ENCODE peak calls at places on chromosomes 3 and 15, in four cellular contexts. O is MM.1S, P is PC-9, E is PC-3. W is an unnamed sample. For H3K9me2, the result is how much of the 10 kb centered on the place peaks cover.

GRCh38 chr3:46935168-46935858 is 41.2 kb downstream of the CCDC12 start:
- DNase-seq in E (peak), O (no peak), P (peak), W (no peak)

GRCh38 chr15:39191871-39192281 is 389.0 kb upstream of the THBS1 start:
- DNase-seq in O (no peak), P (peak), E (peak), W (no peak)

GRCh38 chr15:70083946-70084345 is 13.8 kb downstream of the TLE3 start:
- DNase-seq in O (peak), E (no peak), P (no peak), W (no peak)

GRCh38 chr15:20340931-20341661 is 200.5 kb downstream of the GOLGA6L6 start:
- DNase-seq in O (peak), P (no peak), E (peak), W (no peak)

GRCh38 chr3:12188328-12188648 is 29.6 kb upstream of the TIMP4 start:
- DNase-seq in P (no peak), E (no peak), O (no peak), W (no peak)

GRCh38 chr3:124845406-124845805 is 41.8 kb downstream of the ITGB5 start:
- DNase-seq in E (peak), P (peak), O (no peak), W (no peak)

GRCh38 chr15:38600241-38600640 is 35.6 kb upstream of the RASGRP1 start:
- DNase-seq in E (no peak), O (no peak), P (no peak), W (peak)

GRCh38 chr3:99777708-99778107 is 40.0 kb upstream of the CMSS1 start:
- DNase-seq in E (no peak), P (no peak), O (no peak), W (no peak)

GRCh38 chr15:64284037-64284436 is 71.9 kb downstream of the CSNK1G1 start:
- DNase-seq in P (no peak), E (no peak), O (no peak), W (no peak)

GRCh38 chr15:52178765-52179164 is 12.4 kb downstream of the GNB5 start:
- DNase-seq in E (no peak), P (no peak), O (no peak), W (peak)

GRCh38 chr3:73575519-73575918 is 49.2 kb downstream of the PDZRN3 start:
- DNase-seq in O (no peak), E (no peak), P (no peak), W (no peak)

GRCh38 chr15:34682673-34683072 is 72.1 kb downstream of the GJD2 start:
- DNase-seq in E (peak), O (no peak), P (peak), W (no peak)

GRCh38 chr3:64917914-64918313 is 230.1 kb upstream of the ADAMTS9 start:
- DNase-seq in O (no peak), E (no peak), P (no peak), W (no peak)

GRCh38 chr3:67357610-67358458 is 296.6 kb downstream of the SUCLG2 start:
- DNase-seq in O (no peak), P (no peak), E (peak), W (peak)

GRCh38 chr3:176005564-176005963 is 1146.4 kb downstream of the NAALADL2 start:
- DNase-seq in O (no peak), P (no peak), E (no peak), W (no peak)

GRCh38 chr15:43390723-43391122 is 19.8 kb downstream of the TUBGCP4 start:
- DNase-seq in O (no peak), P (no peak), E (no peak), W (no peak)

GRCh38 chr3:4247391-4247790 is 55.8 kb upstream of the SETMAR start:
- DNase-seq in E (no peak), P (no peak), O (no peak), W (no peak)

GRCh38 chr3:170589113-170589512 is 3.2 kb upstream of the SLC7A14 start:
- DNase-seq in E (no peak), P (no peak), O (no peak), W (no peak)

GRCh38 chr3:136189859-136190617 is 6.1 kb downstream of the MSL2 start:
- DNase-seq in O (no peak), E (no peak), P (no peak), W (peak)

GRCh38 chr3:109188726-109189125 is 52.2 kb downstream of the C3orf85 start:
- DNase-seq in P (no peak), O (no peak), E (no peak), W (no peak)

GRCh38 chr15:91522609-91523332 is 330.7 kb upstream of the SLCO3A1 start:
- DNase-seq in P (no peak), O (peak), E (peak), W (no peak)

GRCh38 chr15:49225572-49226281 is 55.7 kb downstream of the GALK2 start:
- DNase-seq in O (no peak), P (no peak), E (peak), W (peak)

GRCh38 chr3:194312743-194313281 is 38.3 kb downstream of the CPN2 start:
- DNase-seq in O (no peak), P (no peak), E (peak), W (no peak)

GRCh38 chr3:121834079-121834730 is 655 bp downstream of the IQCB1 start:
- DNase-seq in E (peak), P (no peak), O (peak), W (peak)

GRCh38 chr3:196754215-196754937 is 14.7 kb downstream of the PAK2 start:
- DNase-seq in O (no peak), E (no peak), P (no peak), W (no peak)

GRCh38 chr3:133568294-133569014 is 5.0 kb upstream of the CDV3 start:
- DNase-seq in E (peak), O (no peak), P (peak), W (no peak)

GRCh38 chr3:61186030-61186429 is 65.2 kb downstream of the FHIT start:
- DNase-seq in E (peak), O (no peak), P (peak), W (no peak)

GRCh38 chr3:41164776-41165175 is 34.5 kb upstream of the CTNNB1 start:
- DNase-seq in E (no peak), P (no peak), O (no peak), W (no peak)
- H3K9me2 ChIP-seq in E (under half), P (under half), O (under half), W (under half)

GRCh38 chr3:16177962-16178627 is 3.6 kb downstream of the GALNT15 start:
- DNase-seq in E (peak), O (peak), P (no peak), W (peak)

GRCh38 chr3:16173696-16174355 is 654 bp upstream of the GALNT15 start:
- DNase-seq in E (no peak), P (no peak), O (no peak), W (no peak)

GRCh38 chr3:16174389-16174788 is at the start of gene GALNT15:
- DNase-seq in P (no peak), E (no peak), O (no peak), W (no peak)

GRCh38 chr3:16176391-16177030 is 2.0 kb downstream of the GALNT15 start:
- DNase-seq in P (no peak), E (no peak), O (no peak), W (no peak)

GRCh38 chr3:16174976-16175901 is 759 bp downstream of the GALNT15 start:
- DNase-seq in E (no peak), O (no peak), P (no peak), W (no peak)
- H3K4me3 ChIP-seq in E (no peak), O (no peak), P (no peak), W (no peak)

GRCh38 chr3:41158947-41159346 is 40.4 kb upstream of the CTNNB1 start:
- DNase-seq in P (peak), E (peak), O (no peak), W (no peak)

GRCh38 chr3:41167722-41168497 is 31.4 kb upstream of the CTNNB1 start:
- DNase-seq in O (no peak), P (no peak), E (no peak), W (no peak)

GRCh38 chr3:41162541-41162940 is 36.8 kb upstream of the CTNNB1 start:
- DNase-seq in P (no peak), O (no peak), E (no peak), W (no peak)

GRCh38 chr3:41159581-41160189 is 39.6 kb upstream of the CTNNB1 start:
- DNase-seq in O (no peak), P (peak), E (peak), W (no peak)

DNA sequence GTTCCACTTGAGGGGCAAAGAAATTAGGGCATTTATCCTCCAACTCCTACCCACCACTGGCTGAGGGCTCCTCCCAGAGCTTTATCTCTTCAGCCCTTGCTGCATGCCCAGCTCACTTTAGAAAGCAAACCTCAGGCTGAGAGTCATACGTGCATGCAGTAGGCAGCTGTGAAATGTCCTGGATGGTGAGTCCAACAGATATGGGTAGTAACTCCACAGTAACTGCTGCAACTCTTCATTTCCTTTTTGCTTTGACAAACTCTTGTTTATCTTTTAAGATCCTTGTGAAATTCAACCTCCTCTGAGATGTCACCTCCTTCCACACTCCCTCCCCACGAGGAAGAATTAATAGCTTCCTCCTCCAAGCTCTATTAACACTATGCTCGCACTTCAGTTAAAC is 35.9 kb upstream of the CTNNB1 start:
- DNase-seq in P (no peak), E (no peak), O (no peak), W (no peak)
- H3K9me2 ChIP-seq in P (under half), E (under half), O (under half), W (under half)

GRCh38 chr3:112649478-112649735 is 8.5 kb upstream of the CCDC80 start:
- DNase-seq in E (peak), P (no peak), O (no peak), W (no peak)
- H3K4me3 ChIP-seq in E (no peak), P (no peak), O (no peak), W (no peak)

GRCh38 chr3:41162981-41163380 is 36.3 kb upstream of the CTNNB1 start:
- DNase-seq in O (no peak), P (no peak), E (no peak), W (no peak)
- H3K9me2 ChIP-seq in O (under half), P (under half), E (under half), W (under half)

GRCh38 chr3:183699238-183699947 is 1.8 kb downstream of the YEATS2 start:
- DNase-seq in O (no peak), E (no peak), P (no peak), W (peak)
- H3K4me3 ChIP-seq in O (peak), E (peak), P (peak), W (peak)

DNA sequence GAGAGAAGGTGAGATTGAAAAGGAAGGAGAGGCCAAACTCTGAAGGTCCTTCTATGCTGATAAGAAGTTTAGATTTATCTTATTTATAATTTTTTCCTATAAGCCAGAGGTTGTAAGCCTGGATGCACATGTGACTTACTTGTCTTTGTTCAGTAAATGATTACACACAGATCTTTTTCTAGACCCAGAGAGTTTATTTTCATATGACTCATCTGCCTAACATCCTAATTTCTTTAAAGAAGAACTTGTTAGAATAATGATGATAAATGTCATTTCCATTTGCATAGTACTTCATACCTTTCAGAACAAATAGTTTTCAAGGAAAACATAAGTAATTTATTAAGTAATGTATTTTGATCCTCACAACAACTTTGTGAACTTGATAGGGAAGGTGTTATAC is 434.8 kb upstream of the DPH6 start:
- DNase-seq in O (no peak), E (peak), P (no peak), W (no peak)
- H3K9me2 ChIP-seq in O (under half), E (under half), P (under half), W (under half)

GRCh38 chr15:83446417-83446816 is 724 bp upstream of the SH3GL3 start:
- DNase-seq in P (no peak), O (no peak), E (no peak), W (no peak)
- H3K4me3 ChIP-seq in P (no peak), O (no peak), E (peak), W (no peak)

GRCh38 chr3:110710605-110711004 is 361.0 kb upstream of the NECTIN3 start:
- DNase-seq in O (no peak), E (no peak), P (no peak), W (no peak)

GRCh38 chr3:110711851-110712396 is 359.7 kb upstream of the NECTIN3 start:
- DNase-seq in O (peak), E (no peak), P (no peak), W (no peak)

GRCh38 chr3:110710156-110710555 is 361.5 kb upstream of the NECTIN3 start:
- DNase-seq in P (no peak), E (no peak), O (no peak), W (no peak)

GRCh38 chr3:110711130-110711832 is 360.3 kb upstream of the NECTIN3 start:
- DNase-seq in P (no peak), E (no peak), O (no peak), W (no peak)

GRCh38 chr3:110708166-110708565 is 363.4 kb upstream of the NECTIN3 start:
- DNase-seq in O (no peak), P (no peak), E (no peak), W (no peak)
- H3K9me2 ChIP-seq in O (under half), P (under half), E (under half), W (under half)

GRCh38 chr15:89371145-89372044 is 36.8 kb upstream of the POLG start:
- DNase-seq in P (no peak), E (no peak), O (no peak), W (no peak)
- H3K4me3 ChIP-seq in P (no peak), E (peak), O (no peak), W (no peak)